ENCODE peak calls at places on chromosome 4, in eight cellular contexts. One of them, this sample, is unnamed.

GRCh38 chr4:105106416-105106815 is 40.3 kb upstream of the TET2 start:
- DNase-seq in testis: no peak
- DNase-seq in tibial nerve: no peak
- DNase-seq in prostate gland: no peak
- DNase-seq in ovary: no peak
- DNase-seq in A549: no peak
- DNase-seq in IMR-90: no peak
- DNase-seq in uterus: peak; percentile 42
- DNase-seq in this sample: no peak

GRCh38 chr4:68797618-68798017 is 18.2 kb upstream of the UGT2B10 start:
- DNase-seq in testis: no peak
- DNase-seq in tibial nerve: no peak
- DNase-seq in prostate gland: no peak
- DNase-seq in ovary: no peak
- DNase-seq in A549: no peak
- DNase-seq in IMR-90: no peak
- DNase-seq in uterus: no peak
- DNase-seq in this sample: no peak

GRCh38 chr4:24394041-24394440 is 190.3 kb downstream of the DHX15 start:
- DNase-seq in testis: no peak
- DNase-seq in tibial nerve: no peak
- DNase-seq in prostate gland: no peak
- DNase-seq in ovary: no peak
- DNase-seq in A549: no peak
- DNase-seq in IMR-90: peak; percentile 86
- DNase-seq in uterus: no peak
- DNase-seq in this sample: no peak

GRCh38 chr4:26858035-26858918 is 2.4 kb upstream of the STIM2 start:
- DNase-seq in testis: no peak
- DNase-seq in tibial nerve: no peak
- DNase-seq in prostate gland: no peak
- DNase-seq in ovary: no peak
- DNase-seq in A549: no peak
- DNase-seq in IMR-90: no peak
- DNase-seq in uterus: no peak
- DNase-seq in this sample: no peak

GRCh38 chr4:149706942-149707341 is 108.7 kb downstream of the IQCM start:
- DNase-seq in testis: no peak
- DNase-seq in tibial nerve: no peak
- DNase-seq in prostate gland: no peak
- DNase-seq in ovary: no peak
- DNase-seq in A549: no peak
- DNase-seq in IMR-90: peak; percentile 75
- DNase-seq in uterus: no peak
- DNase-seq in this sample: no peak

GRCh38 chr4:147052361-147052760 is 106.7 kb upstream of the TTC29 start:
- DNase-seq in testis: no peak
- DNase-seq in tibial nerve: no peak
- DNase-seq in prostate gland: no peak
- DNase-seq in ovary: no peak
- DNase-seq in A549: no peak
- DNase-seq in IMR-90: no peak
- DNase-seq in uterus: no peak
- DNase-seq in this sample: no peak

GRCh38 chr4:99856166-99856565 is 38.1 kb downstream of the LAMTOR3 start:
- DNase-seq in testis: no peak
- DNase-seq in tibial nerve: no peak
- DNase-seq in prostate gland: no peak
- DNase-seq in ovary: no peak
- DNase-seq in A549: no peak
- DNase-seq in IMR-90: peak; percentile 50
- DNase-seq in uterus: no peak
- DNase-seq in this sample: no peak

GRCh38 chr4:183354213-183354612 is 32.0 kb upstream of the CLDN24 start:
- DNase-seq in testis: no peak
- DNase-seq in tibial nerve: no peak
- DNase-seq in prostate gland: peak; percentile 17
- DNase-seq in ovary: no peak
- DNase-seq in A549: no peak
- DNase-seq in IMR-90: no peak
- DNase-seq in uterus: no peak
- DNase-seq in this sample: no peak

GRCh38 chr4:864456-865120 is 38.7 kb upstream of the CPLX1 start:
- DNase-seq in testis: no peak
- DNase-seq in tibial nerve: no peak
- DNase-seq in prostate gland: no peak
- DNase-seq in ovary: no peak
- DNase-seq in A549: no peak
- DNase-seq in IMR-90: no peak
- DNase-seq in uterus: no peak
- DNase-seq in this sample: no peak

GRCh38 chr4:10620935-10621488 is 63.6 kb downstream of the CLNK start:
- DNase-seq in testis: peak; percentile 20
- DNase-seq in tibial nerve: no peak
- DNase-seq in prostate gland: no peak
- DNase-seq in ovary: no peak
- DNase-seq in A549: no peak
- DNase-seq in IMR-90: no peak
- DNase-seq in uterus: no peak
- DNase-seq in this sample: no peak

GRCh38 chr4:1171306-1172227 is 816 bp downstream of the SPON2 start:
- DNase-seq in testis: no peak
- DNase-seq in tibial nerve: no peak
- DNase-seq in prostate gland: no peak
- DNase-seq in ovary: peak; percentile 46
- DNase-seq in A549: no peak
- DNase-seq in IMR-90: no peak
- DNase-seq in uterus: no peak
- DNase-seq in this sample: no peak

GRCh38 chr4:646460-646859 is 21.1 kb downstream of the PDE6B start:
- DNase-seq in testis: peak; percentile 71
- DNase-seq in tibial nerve: no peak
- DNase-seq in prostate gland: no peak
- DNase-seq in ovary: no peak
- DNase-seq in A549: no peak
- DNase-seq in IMR-90: no peak
- DNase-seq in uterus: no peak
- DNase-seq in this sample: no peak

GRCh38 chr4:76434901-76435688 is at the start of gene SHROOM3:
- DNase-seq in testis: no peak
- DNase-seq in tibial nerve: no peak
- DNase-seq in prostate gland: peak; percentile 17
- DNase-seq in ovary: no peak
- DNase-seq in A549: no peak
- DNase-seq in IMR-90: no peak
- DNase-seq in uterus: no peak
- DNase-seq in this sample: no peak

GRCh38 chr4:130545171-130545570 is 1449.2 kb downstream of the C4orf33 start:
- DNase-seq in testis: no peak
- DNase-seq in tibial nerve: no peak
- DNase-seq in prostate gland: no peak
- DNase-seq in ovary: no peak
- DNase-seq in A549: no peak
- DNase-seq in IMR-90: no peak
- DNase-seq in uterus: no peak
- DNase-seq in this sample: no peak

GRCh38 chr4:175635513-175635912 is 176.6 kb downstream of the GPM6A start:
- DNase-seq in testis: no peak
- DNase-seq in tibial nerve: no peak
- DNase-seq in prostate gland: no peak
- DNase-seq in ovary: no peak
- DNase-seq in A549: no peak
- DNase-seq in IMR-90: no peak
- DNase-seq in uterus: no peak
- DNase-seq in this sample: no peak

GRCh38 chr4:139728840-139729239 is 63.2 kb downstream of the MGST2 start:
- DNase-seq in testis: no peak
- DNase-seq in tibial nerve: no peak
- DNase-seq in prostate gland: no peak
- DNase-seq in ovary: no peak
- DNase-seq in A549: no peak
- DNase-seq in IMR-90: no peak
- DNase-seq in uterus: no peak
- DNase-seq in this sample: peak; percentile 79

GRCh38 chr4:121053601-121054143 is 18.7 kb downstream of the NDNF start:
- DNase-seq in testis: no peak
- DNase-seq in tibial nerve: no peak
- DNase-seq in prostate gland: no peak
- DNase-seq in ovary: no peak
- DNase-seq in A549: no peak
- DNase-seq in IMR-90: no peak
- DNase-seq in uterus: no peak
- DNase-seq in this sample: no peak

GRCh38 chr4:85726555-85726954 is 251.6 kb downstream of the ARHGAP24 start:
- DNase-seq in testis: no peak
- DNase-seq in tibial nerve: no peak
- DNase-seq in prostate gland: no peak
- DNase-seq in ovary: no peak
- DNase-seq in A549: no peak
- DNase-seq in IMR-90: no peak
- DNase-seq in uterus: no peak
- DNase-seq in this sample: no peak

GRCh38 chr4:158161561-158162354 is 11.1 kb downstream of the GASK1B start:
- DNase-seq in testis: peak; percentile 22
- DNase-seq in tibial nerve: no peak
- DNase-seq in prostate gland: no peak
- DNase-seq in ovary: no peak
- DNase-seq in A549: peak; percentile 64
- DNase-seq in IMR-90: peak; percentile 79
- DNase-seq in uterus: peak; percentile 78
- DNase-seq in this sample: no peak
- TF ChIP-seq POLR2A in testis: no peak
- TF ChIP-seq POLR2A in tibial nerve: no peak
- TF ChIP-seq POLR2A in prostate gland: no peak
- TF ChIP-seq POLR2A in ovary: no peak
- TF ChIP-seq POLR2A in A549: no peak
- TF ChIP-seq POLR2A in IMR-90: no peak
- TF ChIP-seq POLR2A in uterus: no peak
- TF ChIP-seq POLR2A in this sample: no peak

DNA sequence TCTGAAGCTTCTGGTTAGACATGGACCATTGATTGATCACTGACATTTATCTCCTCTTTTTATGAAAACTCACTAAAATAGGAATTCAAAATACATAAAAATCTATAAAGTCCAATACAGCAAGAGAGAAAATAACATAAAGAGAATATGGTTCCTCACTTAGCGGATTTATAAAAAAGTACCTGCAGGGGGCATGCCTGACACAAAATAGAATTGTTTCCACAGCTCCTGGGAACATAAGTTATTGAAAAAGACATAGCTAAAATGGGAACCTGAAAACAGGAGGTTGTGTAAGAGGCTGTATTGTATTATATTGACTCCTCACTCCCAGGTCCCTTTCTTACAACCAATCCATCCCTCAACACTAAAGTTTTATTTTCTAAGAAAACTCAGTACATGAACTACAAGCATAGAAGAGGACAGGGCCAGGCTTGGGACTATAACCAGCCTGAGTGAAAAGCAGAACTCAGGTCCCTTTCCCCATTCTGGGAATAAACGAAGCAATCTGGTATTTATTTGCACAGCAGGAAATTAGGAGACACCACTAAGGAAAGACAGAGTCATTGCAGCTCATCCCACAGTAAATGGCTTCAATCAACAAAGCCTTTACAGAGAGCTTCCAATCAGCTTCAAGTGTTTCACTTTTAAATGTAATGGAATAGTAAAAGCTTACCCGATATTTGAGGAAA is 121.1 kb upstream of the NDST4 start:
- DNase-seq in testis: no peak
- DNase-seq in tibial nerve: no peak
- DNase-seq in prostate gland: no peak
- DNase-seq in ovary: no peak
- DNase-seq in A549: peak; percentile 18
- DNase-seq in IMR-90: no peak
- DNase-seq in uterus: no peak
- DNase-seq in this sample: no peak
- TF ChIP-seq CTCF in testis: peak; percentile 13
- TF ChIP-seq CTCF in tibial nerve: peak; percentile 14
- TF ChIP-seq CTCF in prostate gland: no peak
- TF ChIP-seq CTCF in ovary: no peak
- TF ChIP-seq CTCF in A549: peak; percentile 21
- TF ChIP-seq CTCF in IMR-90: no peak
- TF ChIP-seq CTCF in uterus: no peak
- TF ChIP-seq CTCF in this sample: no peak

GRCh38 chr4:81506731-81507130 is 35.0 kb upstream of the RASGEF1B start:
- DNase-seq in testis: no peak
- DNase-seq in tibial nerve: no peak
- DNase-seq in prostate gland: no peak
- DNase-seq in ovary: no peak
- DNase-seq in A549: no peak
- DNase-seq in IMR-90: no peak
- DNase-seq in uterus: no peak
- DNase-seq in this sample: no peak

GRCh38 chr4:81508786-81509574 is 37.3 kb upstream of the RASGEF1B start:
- DNase-seq in testis: no peak
- DNase-seq in tibial nerve: no peak
- DNase-seq in prostate gland: no peak
- DNase-seq in ovary: no peak
- DNase-seq in A549: no peak
- DNase-seq in IMR-90: no peak
- DNase-seq in uterus: no peak
- DNase-seq in this sample: no peak

GRCh38 chr4:81509822-81510221 is 38.1 kb upstream of the RASGEF1B start:
- DNase-seq in testis: no peak
- DNase-seq in tibial nerve: no peak
- DNase-seq in prostate gland: no peak
- DNase-seq in ovary: no peak
- DNase-seq in A549: no peak
- DNase-seq in IMR-90: no peak
- DNase-seq in uterus: no peak
- DNase-seq in this sample: no peak

GRCh38 chr4:81504685-81505598 is 33.2 kb upstream of the RASGEF1B start:
- DNase-seq in testis: peak; percentile 63
- DNase-seq in tibial nerve: peak; percentile 46
- DNase-seq in prostate gland: peak; percentile 62
- DNase-seq in ovary: no peak
- DNase-seq in A549: no peak
- DNase-seq in IMR-90: no peak
- DNase-seq in uterus: peak; percentile 65
- DNase-seq in this sample: peak; percentile 23

DNA sequence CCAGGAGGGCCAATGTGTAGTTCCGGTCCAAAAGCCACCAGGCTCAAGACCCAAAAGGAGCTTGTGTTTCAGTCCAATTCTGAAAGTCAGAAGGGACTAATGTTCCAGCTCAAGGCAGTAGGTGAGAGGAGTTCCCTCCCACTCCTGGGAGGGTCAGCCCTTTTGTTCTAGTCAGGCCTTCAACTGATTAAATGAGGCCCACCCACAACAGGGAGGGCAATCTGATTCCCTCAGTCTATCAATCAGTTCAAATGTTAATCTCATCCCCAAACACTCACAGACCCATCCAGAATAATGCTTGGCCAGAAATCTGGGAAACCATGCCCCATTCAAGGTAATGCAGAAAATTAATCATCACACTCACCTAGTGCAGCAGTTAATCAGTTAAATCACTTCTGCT is 35.8 kb upstream of the RASGEF1B start:
- DNase-seq in testis: no peak
- DNase-seq in tibial nerve: no peak
- DNase-seq in prostate gland: no peak
- DNase-seq in ovary: no peak
- DNase-seq in A549: no peak
- DNase-seq in IMR-90: no peak
- DNase-seq in uterus: no peak
- DNase-seq in this sample: no peak
- H3K4me1 ChIP-seq in testis: no peaks in the 10 kb centered on the region
- H3K4me1 ChIP-seq in tibial nerve: peaks cover 10% of the 10 kb centered on the region
- H3K4me1 ChIP-seq in prostate gland: no peaks in the 10 kb centered on the region
- H3K4me1 ChIP-seq in ovary: no peaks in the 10 kb centered on the region
- H3K4me1 ChIP-seq in A549: no peaks in the 10 kb centered on the region
- H3K4me1 ChIP-seq in IMR-90: no peaks in the 10 kb centered on the region
- H3K4me1 ChIP-seq in uterus: no peaks in the 10 kb centered on the region
- H3K4me1 ChIP-seq in this sample: no peaks in the 10 kb centered on the region

GRCh38 chr4:2911868-2912267 is 51.3 kb downstream of the NOP14 start:
- DNase-seq in testis: no peak
- DNase-seq in tibial nerve: no peak
- DNase-seq in prostate gland: no peak
- DNase-seq in ovary: no peak
- DNase-seq in A549: no peak
- DNase-seq in IMR-90: no peak
- DNase-seq in uterus: no peak
- DNase-seq in this sample: no peak
- TF ChIP-seq POLR2A in testis: no peak
- TF ChIP-seq POLR2A in tibial nerve: no peak
- TF ChIP-seq POLR2A in prostate gland: no peak
- TF ChIP-seq POLR2A in ovary: no peak
- TF ChIP-seq POLR2A in A549: no peak
- TF ChIP-seq POLR2A in IMR-90: no peak
- TF ChIP-seq POLR2A in uterus: no peak
- TF ChIP-seq POLR2A in this sample: no peak

This sample was measured in body of pancreas.